ENCODE peak calls at places on chromosomes 7 and 10, in ten cellular contexts. One of them, this sample, is unnamed.

GRCh38 chr7:128352138-128352537 is 8.4 kb upstream of the RBM28 start:
- DNase-seq in upper lobe of left lung: peak; percentile 60
- DNase-seq in CD8-positive, alpha-beta memory T cell: peak; percentile 22
- DNase-seq in adrenal gland: peak; percentile 70
- DNase-seq in adipocyte: peak; percentile 38
- DNase-seq in transverse colon: peak; percentile 33
- DNase-seq in mucosa of descending colon: no peak
- DNase-seq in left lung: peak; percentile 89
- DNase-seq in fibroblast of lung: peak; percentile 26
- DNase-seq in colonic mucosa: no peak
- DNase-seq in this sample: no peak

GRCh38 chr7:11613292-11613930 is 218.6 kb downstream of the THSD7A start:
- DNase-seq in upper lobe of left lung: no peak
- DNase-seq in CD8-positive, alpha-beta memory T cell: no peak
- DNase-seq in adrenal gland: no peak
- DNase-seq in adipocyte: no peak
- DNase-seq in transverse colon: no peak
- DNase-seq in mucosa of descending colon: no peak
- DNase-seq in left lung: no peak
- DNase-seq in fibroblast of lung: no peak
- DNase-seq in colonic mucosa: no peak
- DNase-seq in this sample: no peak

GRCh38 chr10:60032723-60033122 is 126.4 kb upstream of the CCDC6 start:
- DNase-seq in upper lobe of left lung: peak; percentile 59
- DNase-seq in CD8-positive, alpha-beta memory T cell: peak; percentile 13
- DNase-seq in adrenal gland: peak; percentile 33
- DNase-seq in adipocyte: peak; percentile 65
- DNase-seq in transverse colon: peak; percentile 60
- DNase-seq in mucosa of descending colon: no peak
- DNase-seq in left lung: no peak
- DNase-seq in fibroblast of lung: peak; percentile 62
- DNase-seq in colonic mucosa: peak; percentile 78
- DNase-seq in this sample: no peak

GRCh38 chr7:55452967-55453366 is 87.8 kb downstream of the LANCL2 start:
- DNase-seq in upper lobe of left lung: no peak
- DNase-seq in CD8-positive, alpha-beta memory T cell: no peak
- DNase-seq in adrenal gland: no peak
- DNase-seq in adipocyte: no peak
- DNase-seq in transverse colon: no peak
- DNase-seq in mucosa of descending colon: no peak
- DNase-seq in left lung: no peak
- DNase-seq in fibroblast of lung: no peak
- DNase-seq in colonic mucosa: no peak
- DNase-seq in this sample: no peak

GRCh38 chr7:29140873-29141468 is 5.4 kb downstream of the CPVL start:
- DNase-seq in upper lobe of left lung: peak; percentile 51
- DNase-seq in CD8-positive, alpha-beta memory T cell: no peak
- DNase-seq in adrenal gland: peak; percentile 16
- DNase-seq in adipocyte: no peak
- DNase-seq in transverse colon: peak; percentile 33
- DNase-seq in mucosa of descending colon: no peak
- DNase-seq in left lung: no peak
- DNase-seq in fibroblast of lung: no peak
- DNase-seq in colonic mucosa: peak; percentile 60
- DNase-seq in this sample: no peak

GRCh38 chr10:91108820-91109219 is 111.6 kb upstream of the PCGF5 start:
- DNase-seq in upper lobe of left lung: no peak
- DNase-seq in CD8-positive, alpha-beta memory T cell: no peak
- DNase-seq in adrenal gland: no peak
- DNase-seq in adipocyte: no peak
- DNase-seq in transverse colon: no peak
- DNase-seq in mucosa of descending colon: no peak
- DNase-seq in left lung: no peak
- DNase-seq in fibroblast of lung: no peak
- DNase-seq in colonic mucosa: no peak
- DNase-seq in this sample: no peak

GRCh38 chr7:114820993-114821945 is 100.6 kb upstream of the MDFIC start:
- DNase-seq in upper lobe of left lung: no peak
- DNase-seq in CD8-positive, alpha-beta memory T cell: no peak
- DNase-seq in adrenal gland: no peak
- DNase-seq in adipocyte: peak; percentile 55
- DNase-seq in transverse colon: no peak
- DNase-seq in mucosa of descending colon: no peak
- DNase-seq in left lung: no peak
- DNase-seq in fibroblast of lung: peak; percentile 76
- DNase-seq in colonic mucosa: no peak
- DNase-seq in this sample: peak; percentile 25

GRCh38 chr7:77247206-77247850 is 47.7 kb upstream of the FGL2 start:
- DNase-seq in upper lobe of left lung: peak; percentile 63
- DNase-seq in CD8-positive, alpha-beta memory T cell: peak; percentile 75
- DNase-seq in adrenal gland: peak; percentile 60
- DNase-seq in adipocyte: peak; percentile 89
- DNase-seq in transverse colon: peak; percentile 90
- DNase-seq in mucosa of descending colon: peak; percentile 66
- DNase-seq in left lung: no peak
- DNase-seq in fibroblast of lung: peak; percentile 83
- DNase-seq in colonic mucosa: peak; percentile 88
- DNase-seq in this sample: peak; percentile 43

DNA sequence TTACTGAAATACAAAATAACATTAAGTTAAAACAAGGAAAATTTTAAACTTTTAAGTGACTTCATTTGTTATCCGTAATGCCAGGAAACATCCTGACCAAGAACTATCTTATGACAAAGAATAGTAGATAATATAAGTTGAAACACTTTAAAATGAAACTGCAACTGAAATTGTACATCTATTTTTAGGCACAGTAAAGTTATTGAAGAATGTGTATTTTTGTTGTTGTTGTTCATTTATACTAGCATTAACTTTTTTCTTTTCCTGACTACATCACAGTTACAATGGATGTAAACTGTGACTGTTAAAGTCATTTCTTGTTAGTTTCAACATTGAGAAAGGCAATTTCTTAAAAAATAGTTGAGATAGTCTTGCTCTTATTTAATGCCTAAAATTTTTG is 2.6 kb downstream of the CPED1 start:
- DNase-seq in upper lobe of left lung: no peak
- DNase-seq in CD8-positive, alpha-beta memory T cell: no peak
- DNase-seq in adrenal gland: no peak
- DNase-seq in adipocyte: peak; percentile 33
- DNase-seq in transverse colon: no peak
- DNase-seq in mucosa of descending colon: no peak
- DNase-seq in left lung: no peak
- DNase-seq in fibroblast of lung: no peak
- DNase-seq in colonic mucosa: no peak
- DNase-seq in this sample: no peak
- H3K4me1 ChIP-seq in upper lobe of left lung: peaks cover 13% of the 10 kb centered on the region
- H3K4me1 ChIP-seq in CD8-positive, alpha-beta memory T cell: peaks cover 20% of the 10 kb centered on the region
- H3K4me1 ChIP-seq in adrenal gland: peaks cover 32% of the 10 kb centered on the region
- H3K4me1 ChIP-seq in adipocyte: peaks cover 41% of the 10 kb centered on the region
- H3K4me1 ChIP-seq in transverse colon: no peaks in the 10 kb centered on the region
- H3K4me1 ChIP-seq in mucosa of descending colon: peaks cover 10% of the 10 kb centered on the region
- H3K4me1 ChIP-seq in left lung: no peaks in the 10 kb centered on the region
- H3K4me1 ChIP-seq in fibroblast of lung: peaks cover 9% of the 10 kb centered on the region
- H3K4me1 ChIP-seq in colonic mucosa: peaks cover 5% of the 10 kb centered on the region
- H3K4me1 ChIP-seq in this sample: peaks cover 43% of the 10 kb centered on the region

GRCh38 chr10:122475581-122475980 is 14.2 kb downstream of the HTRA1 start:
- DNase-seq in upper lobe of left lung: no peak
- DNase-seq in CD8-positive, alpha-beta memory T cell: no peak
- DNase-seq in adrenal gland: no peak
- DNase-seq in adipocyte: no peak
- DNase-seq in transverse colon: no peak
- DNase-seq in mucosa of descending colon: no peak
- DNase-seq in left lung: no peak
- DNase-seq in fibroblast of lung: peak; percentile 31
- DNase-seq in colonic mucosa: no peak
- DNase-seq in this sample: no peak

GRCh38 chr10:122476034-122476695 is 14.8 kb downstream of the HTRA1 start:
- DNase-seq in upper lobe of left lung: no peak
- DNase-seq in CD8-positive, alpha-beta memory T cell: no peak
- DNase-seq in adrenal gland: no peak
- DNase-seq in adipocyte: no peak
- DNase-seq in transverse colon: no peak
- DNase-seq in mucosa of descending colon: no peak
- DNase-seq in left lung: peak; percentile 38
- DNase-seq in fibroblast of lung: no peak
- DNase-seq in colonic mucosa: no peak
- DNase-seq in this sample: no peak

GRCh38 chr10:122473116-122473515 is 11.8 kb downstream of the HTRA1 start:
- DNase-seq in upper lobe of left lung: no peak
- DNase-seq in CD8-positive, alpha-beta memory T cell: no peak
- DNase-seq in adrenal gland: no peak
- DNase-seq in adipocyte: no peak
- DNase-seq in transverse colon: no peak
- DNase-seq in mucosa of descending colon: no peak
- DNase-seq in left lung: no peak
- DNase-seq in fibroblast of lung: no peak
- DNase-seq in colonic mucosa: no peak
- DNase-seq in this sample: no peak

GRCh38 chr10:122475130-122475529 is 13.8 kb downstream of the HTRA1 start:
- DNase-seq in upper lobe of left lung: no peak
- DNase-seq in CD8-positive, alpha-beta memory T cell: no peak
- DNase-seq in adrenal gland: no peak
- DNase-seq in adipocyte: no peak
- DNase-seq in transverse colon: no peak
- DNase-seq in mucosa of descending colon: no peak
- DNase-seq in left lung: no peak
- DNase-seq in fibroblast of lung: no peak
- DNase-seq in colonic mucosa: no peak
- DNase-seq in this sample: no peak

DNA sequence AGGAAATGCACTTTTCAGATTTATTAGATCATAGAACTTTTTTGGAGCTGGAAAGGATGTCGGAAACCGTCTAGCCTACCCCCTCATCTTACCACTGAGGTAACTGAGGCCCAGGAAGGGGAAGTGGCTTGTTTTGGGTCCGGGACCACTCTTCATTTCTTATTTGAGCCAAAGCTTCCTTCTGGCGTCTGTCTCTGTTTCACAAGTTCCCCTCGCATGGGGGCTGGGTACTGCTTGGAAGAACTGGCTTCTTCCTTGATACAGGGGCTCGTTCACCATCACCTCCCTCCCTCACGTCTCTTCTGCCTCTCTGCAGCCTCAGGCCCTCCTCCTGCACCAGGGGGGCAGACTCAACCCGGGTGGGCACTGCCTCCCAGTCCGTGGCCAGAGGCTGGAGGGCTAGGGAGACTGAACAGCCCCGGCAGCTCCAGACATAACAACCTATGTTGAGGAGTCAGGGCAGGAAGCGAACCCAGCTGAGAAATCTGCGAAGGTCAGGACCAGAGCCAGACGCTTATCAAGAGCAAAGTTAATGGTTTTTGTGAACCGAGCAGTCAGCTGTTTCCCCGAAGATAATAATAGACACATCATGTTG is 12.9 kb downstream of the HTRA1 start:
- DNase-seq in upper lobe of left lung: no peak
- DNase-seq in CD8-positive, alpha-beta memory T cell: no peak
- DNase-seq in adrenal gland: peak; percentile 67
- DNase-seq in adipocyte: no peak
- DNase-seq in transverse colon: no peak
- DNase-seq in mucosa of descending colon: no peak
- DNase-seq in left lung: peak; percentile 59
- DNase-seq in fibroblast of lung: no peak
- DNase-seq in colonic mucosa: no peak
- DNase-seq in this sample: no peak
- H3K4me1 ChIP-seq in upper lobe of left lung: peaks cover 26% of the 10 kb centered on the region
- H3K4me1 ChIP-seq in CD8-positive, alpha-beta memory T cell: no peaks in the 10 kb centered on the region
- H3K4me1 ChIP-seq in adrenal gland: peaks cover 30% of the 10 kb centered on the region
- H3K4me1 ChIP-seq in adipocyte: peaks cover 57% of the 10 kb centered on the region
- H3K4me1 ChIP-seq in transverse colon: peaks cover 18% of the 10 kb centered on the region
- H3K4me1 ChIP-seq in mucosa of descending colon: no peaks in the 10 kb centered on the region
- H3K4me1 ChIP-seq in left lung: peaks cover 6% of the 10 kb centered on the region
- H3K4me1 ChIP-seq in fibroblast of lung: peaks cover 20% of the 10 kb centered on the region
- H3K4me1 ChIP-seq in colonic mucosa: no peaks in the 10 kb centered on the region
- H3K4me1 ChIP-seq in this sample: peaks cover 8% of the 10 kb centered on the region

GRCh38 chr10:132549416-132549815 is 11.8 kb downstream of the INPP5A start:
- DNase-seq in upper lobe of left lung: no peak
- DNase-seq in CD8-positive, alpha-beta memory T cell: no peak
- DNase-seq in adrenal gland: no peak
- DNase-seq in adipocyte: no peak
- DNase-seq in transverse colon: no peak
- DNase-seq in mucosa of descending colon: peak; percentile 52
- DNase-seq in left lung: no peak
- DNase-seq in fibroblast of lung: no peak
- DNase-seq in colonic mucosa: no peak
- DNase-seq in this sample: no peak

GRCh38 chr10:132547421-132547861 is 9.9 kb downstream of the INPP5A start:
- DNase-seq in upper lobe of left lung: no peak
- DNase-seq in CD8-positive, alpha-beta memory T cell: no peak
- DNase-seq in adrenal gland: no peak
- DNase-seq in adipocyte: no peak
- DNase-seq in transverse colon: no peak
- DNase-seq in mucosa of descending colon: peak; percentile 74
- DNase-seq in left lung: peak; percentile 84
- DNase-seq in fibroblast of lung: no peak
- DNase-seq in colonic mucosa: no peak
- DNase-seq in this sample: no peak

GRCh38 chr10:132550366-132551092 is 12.9 kb downstream of the INPP5A start:
- DNase-seq in upper lobe of left lung: no peak
- DNase-seq in CD8-positive, alpha-beta memory T cell: no peak
- DNase-seq in adrenal gland: peak; percentile 12
- DNase-seq in adipocyte: no peak
- DNase-seq in transverse colon: no peak
- DNase-seq in mucosa of descending colon: peak; percentile 50
- DNase-seq in left lung: peak; percentile 71
- DNase-seq in fibroblast of lung: no peak
- DNase-seq in colonic mucosa: no peak
- DNase-seq in this sample: no peak

GRCh38 chr10:132548106-132548823 is 10.7 kb downstream of the INPP5A start:
- DNase-seq in upper lobe of left lung: no peak
- DNase-seq in CD8-positive, alpha-beta memory T cell: no peak
- DNase-seq in adrenal gland: no peak
- DNase-seq in adipocyte: no peak
- DNase-seq in transverse colon: no peak
- DNase-seq in mucosa of descending colon: peak; percentile 51
- DNase-seq in left lung: no peak
- DNase-seq in fibroblast of lung: no peak
- DNase-seq in colonic mucosa: no peak
- DNase-seq in this sample: no peak

GRCh38 chr10:132548869-132549268 is 11.3 kb downstream of the INPP5A start:
- DNase-seq in upper lobe of left lung: no peak
- DNase-seq in CD8-positive, alpha-beta memory T cell: no peak
- DNase-seq in adrenal gland: peak; percentile 9
- DNase-seq in adipocyte: no peak
- DNase-seq in transverse colon: no peak
- DNase-seq in mucosa of descending colon: peak; percentile 45
- DNase-seq in left lung: no peak
- DNase-seq in fibroblast of lung: no peak
- DNase-seq in colonic mucosa: no peak
- DNase-seq in this sample: no peak
- H3K4me1 ChIP-seq in upper lobe of left lung: peaks cover 38% of the 10 kb centered on the region
- H3K4me1 ChIP-seq in CD8-positive, alpha-beta memory T cell: peaks cover 48% of the 10 kb centered on the region
- H3K4me1 ChIP-seq in adrenal gland: peaks cover 20% of the 10 kb centered on the region
- H3K4me1 ChIP-seq in adipocyte: no peaks in the 10 kb centered on the region
- H3K4me1 ChIP-seq in transverse colon: peaks cover 15% of the 10 kb centered on the region
- H3K4me1 ChIP-seq in mucosa of descending colon: peaks cover 3% of the 10 kb centered on the region
- H3K4me1 ChIP-seq in left lung: no peaks in the 10 kb centered on the region
- H3K4me1 ChIP-seq in fibroblast of lung: no peaks in the 10 kb centered on the region
- H3K4me1 ChIP-seq in colonic mucosa: no peaks in the 10 kb centered on the region
- H3K4me1 ChIP-seq in this sample: no peaks in the 10 kb centered on the region

DNA sequence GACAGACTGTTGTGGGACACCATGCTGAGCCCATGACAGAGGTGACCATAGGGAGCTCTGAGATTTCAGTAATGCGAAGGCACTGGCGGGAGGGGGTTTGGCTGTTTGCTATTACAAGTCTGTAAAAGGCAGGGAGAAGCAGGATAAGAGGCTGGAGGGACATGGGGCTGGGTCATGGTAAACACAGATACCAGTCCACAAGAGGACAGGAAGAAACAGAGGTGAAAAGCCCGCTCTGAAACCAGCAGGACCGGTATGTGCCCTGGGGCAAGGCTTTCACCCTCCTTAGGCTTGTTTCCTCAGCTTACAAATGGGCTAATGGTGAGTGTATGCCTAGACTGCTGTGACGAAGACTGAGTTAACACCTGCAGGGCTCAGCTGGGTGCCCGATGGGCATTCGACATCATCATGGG is 34.1 kb downstream of the ANXA11 start:
- DNase-seq in upper lobe of left lung: peak; percentile 88
- DNase-seq in CD8-positive, alpha-beta memory T cell: no peak
- DNase-seq in adrenal gland: no peak
- DNase-seq in adipocyte: no peak
- DNase-seq in transverse colon: peak; percentile 76
- DNase-seq in mucosa of descending colon: peak; percentile 72
- DNase-seq in left lung: no peak
- DNase-seq in fibroblast of lung: no peak
- DNase-seq in colonic mucosa: peak; percentile 86
- DNase-seq in this sample: no peak
- H3K4me1 ChIP-seq in upper lobe of left lung: peaks cover 37% of the 10 kb centered on the region
- H3K4me1 ChIP-seq in CD8-positive, alpha-beta memory T cell: peaks cover 8% of the 10 kb centered on the region
- H3K4me1 ChIP-seq in adrenal gland: no peaks in the 10 kb centered on the region
- H3K4me1 ChIP-seq in adipocyte: peaks cover 36% of the 10 kb centered on the region
- H3K4me1 ChIP-seq in transverse colon: peaks cover 31% of the 10 kb centered on the region
- H3K4me1 ChIP-seq in mucosa of descending colon: peaks cover 44% of the 10 kb centered on the region
- H3K4me1 ChIP-seq in left lung: peaks cover 15% of the 10 kb centered on the region
- H3K4me1 ChIP-seq in fibroblast of lung: peaks cover 14% of the 10 kb centered on the region
- H3K4me1 ChIP-seq in colonic mucosa: peaks cover 37% of the 10 kb centered on the region
- H3K4me1 ChIP-seq in this sample: peaks cover 13% of the 10 kb centered on the region

This sample was measured in SJSA1.